ENCODE peak calls at places on chromosomes 4 and X, in six cellular contexts. B, Q, Y, J, S and L are unnamed samples.

GRCh38 chr4:187204389-187204920 is 480.8 kb upstream of the FAT1 start:
- DNase-seq in B (no peak), Q (peak; percentile 77), Y (no peak), J (peak; percentile 35), S (no peak), L (no peak)

GRCh38 chr4:86326399-86326798 is 33.5 kb downstream of the MAPK10 start:
- DNase-seq in B (no peak), Q (no peak), Y (no peak), J (no peak), S (no peak), L (no peak)

GRCh38 chr4:64334964-64335363 is 74.3 kb downstream of the TECRL start:
- DNase-seq in B (no peak), Q (no peak), Y (no peak), J (no peak), S (no peak), L (no peak)

GRCh38 chrX:153395613-153396319 is 5.4 kb downstream of the PNMA6E start:
- DNase-seq in B (no peak), Q (no peak), Y (no peak), J (no peak), S (no peak), L (no peak)

GRCh38 chr4:140865830-140866229 is 109.6 kb upstream of the TBC1D9 start:
- DNase-seq in B (no peak), Q (no peak), Y (no peak), J (no peak), S (no peak), L (no peak)

GRCh38 chrX:116246261-116246660 is 75.7 kb downstream of the AGTR2 start:
- DNase-seq in B (no peak), Q (no peak), Y (no peak), J (peak; percentile 80), S (no peak), L (no peak)

GRCh38 chr4:38529189-38530115 is 134.5 kb upstream of the KLF3 start:
- DNase-seq in B (no peak), Q (peak; percentile 55), Y (no peak), J (peak; percentile 92), S (peak; percentile 12), L (no peak)

GRCh38 chr4:13919021-13919441 is 291.5 kb upstream of the BOD1L1 start:
- DNase-seq in B (no peak), Q (no peak), Y (no peak), J (no peak), S (no peak), L (peak; percentile 81)

GRCh38 chrX:37993857-37994619 is 12.3 kb upstream of the SYTL5 start:
- DNase-seq in B (no peak), Q (peak; percentile 65), Y (no peak), J (no peak), S (no peak), L (no peak)

GRCh38 chrX:134982748-134983147 is 8.0 kb upstream of the SMIM10 start:
- DNase-seq in B (no peak), Q (no peak), Y (no peak), J (no peak), S (no peak), L (no peak)

GRCh38 chrX:150100261-150100660 is 162.0 kb upstream of the EOLA2 start:
- DNase-seq in B (no peak), Q (no peak), Y (no peak), J (no peak), S (no peak), L (no peak)

GRCh38 chr4:1207603-1208265 is 35.4 kb upstream of the SPON2 start:
- DNase-seq in B (peak; percentile 73), Q (no peak), Y (no peak), J (no peak), S (peak; percentile 53), L (peak; percentile 57)

GRCh38 chr4:179097741-179098140 is 1655.5 kb upstream of the AGA start:
- DNase-seq in B (no peak), Q (peak; percentile 70), Y (no peak), J (no peak), S (no peak), L (no peak)